ENCODE peak calls at places on chromosomes 12 and 14, in four cellular contexts. P, S, O and Z are unnamed samples. For H3K4me1, the result is how much of the 10 kb centered on the place peaks cover.

GRCh38 chr12:105573574-105573973 is 243.1 kb downstream of the C12orf75 start:
- DNase-seq in P (no peak), S (no peak), O (no peak), Z (no peak)

GRCh38 chr14:70665448-70666363 is 24.0 kb downstream of the TTC9 start:
- DNase-seq in P (no peak), S (no peak), O (no peak), Z (no peak)

GRCh38 chr12:120495189-120495722 is 657 bp upstream of the DYNLL1 start:
- DNase-seq in P (no peak), S (no peak), O (peak), Z (no peak)

GRCh38 chr14:20683125-20683895 is 1.1 kb upstream of the RNASE4 start:
- DNase-seq in P (peak), S (peak), O (peak), Z (peak)

GRCh38 chr14:51978566-51979398 is 10.6 kb upstream of the RTRAF start:
- DNase-seq in P (peak), S (peak), O (peak), Z (peak)

GRCh38 chr12:28569698-28570411 is 379.6 kb downstream of the CCDC91 start:
- DNase-seq in P (peak), S (no peak), O (no peak), Z (no peak)

GRCh38 chr12:80761818-80762217 is 45.1 kb downstream of the MYF5 start:
- DNase-seq in P (peak), S (no peak), O (no peak), Z (no peak)

GRCh38 chr14:68240388-68240787 is 420.8 kb downstream of the RAD51B start:
- DNase-seq in P (no peak), S (no peak), O (no peak), Z (no peak)

GRCh38 chr14:47270715-47271114 is 404.7 kb downstream of the MDGA2 start:
- DNase-seq in P (no peak), S (no peak), O (no peak), Z (no peak)

GRCh38 chr12:124026755-124027745 is 54.0 kb downstream of the ZNF664 start:
- DNase-seq in P (peak), S (no peak), O (no peak), Z (no peak)

GRCh38 chr14:22225526-22226133 is 363.4 kb downstream of the DAD1 start:
- DNase-seq in P (peak), S (no peak), O (no peak), Z (no peak)

GRCh38 chr12:92404259-92404894 is 258.7 kb upstream of the BTG1 start:
- DNase-seq in P (no peak), S (no peak), O (no peak), Z (no peak)

GRCh38 chr14:55851961-55852360 is 266.2 kb upstream of the PELI2 start:
- DNase-seq in P (no peak), S (no peak), O (no peak), Z (no peak)

GRCh38 chr12:49036029-49036428 is 17.5 kb upstream of the PRKAG1 start:
- DNase-seq in P (no peak), S (no peak), O (no peak), Z (no peak)

GRCh38 chr12:57894577-57895292 is 46.6 kb upstream of the ATP23 start:
- DNase-seq in P (no peak), S (no peak), O (no peak), Z (no peak)

GRCh38 chr14:64727551-64728071 is 23.4 kb downstream of the PLEKHG3 start:
- DNase-seq in P (no peak), S (no peak), O (no peak), Z (no peak)

GRCh38 chr12:71683633-71684032 is 2.2 kb upstream of the TMEM19 start:
- DNase-seq in P (no peak), S (no peak), O (no peak), Z (no peak)

GRCh38 chr12:109555431-109556315 is 17.6 kb downstream of the MMAB start:
- DNase-seq in P (no peak), S (no peak), O (no peak), Z (no peak)

GRCh38 chr12:57736743-57737466 is 1.6 kb downstream of the AGAP2 start:
- DNase-seq in P (no peak), S (no peak), O (no peak), Z (no peak)

GRCh38 chr12:121702944-121703343 is 9.6 kb upstream of the TMEM120B start:
- DNase-seq in P (no peak), S (no peak), O (no peak), Z (no peak)

GRCh38 chr12:107337354-107338095 is 244.2 kb upstream of the CRY1 start:
- DNase-seq in P (peak), S (no peak), O (no peak), Z (no peak)

GRCh38 chr12:62625238-62625637 is 158.6 kb downstream of the MON2 start:
- DNase-seq in P (peak), S (no peak), O (no peak), Z (no peak)

GRCh38 chr14:93128785-93129459 is 13.2 kb upstream of the ITPK1 start:
- DNase-seq in P (no peak), S (no peak), O (no peak), Z (no peak)

GRCh38 chr12:102917026-102917787 is at the start of gene PAH:
- DNase-seq in P (no peak), S (no peak), O (no peak), Z (no peak)

GRCh38 chr14:75995372-75996041 is 9.9 kb downstream of the IFT43 start:
- DNase-seq in P (peak), S (no peak), O (peak), Z (no peak)

GRCh38 chr14:36661506-36662257 is at the start of gene PAX9:
- DNase-seq in P (peak), S (no peak), O (no peak), Z (no peak)

GRCh38 chr14:81946808-81947798 is 413.4 kb upstream of the SEL1L start:
- DNase-seq in P (no peak), S (no peak), O (no peak), Z (no peak)

GRCh38 chr14:61894452-61895077 is 132.3 kb downstream of the SNAPC1 start:
- DNase-seq in P (peak), S (no peak), O (peak), Z (peak)

GRCh38 chr12:96354326-96354725 is 45.9 kb downstream of the CDK17 start:
- DNase-seq in P (peak), S (no peak), O (no peak), Z (no peak)

GRCh38 chr12:121005346-121005815 is 10.9 kb downstream of the C12orf43 start:
- DNase-seq in P (peak), S (no peak), O (no peak), Z (peak)

GRCh38 chr12:24756479-24757024 is 192.3 kb downstream of the BCAT1 start:
- DNase-seq in P (peak), S (no peak), O (no peak), Z (no peak)

GRCh38 chr12:117100251-117100650 is 1.0 kb upstream of the TESC start:
- DNase-seq in P (peak), S (no peak), O (no peak), Z (no peak)

GRCh38 chr12:58079806-58080205 is 138.4 kb downstream of the ATP23 start:
- DNase-seq in P (no peak), S (no peak), O (no peak), Z (no peak)

GRCh38 chr12:131097247-131098177 is 143.8 kb downstream of the ADGRD1 start:
- DNase-seq in P (no peak), S (no peak), O (peak), Z (no peak)

GRCh38 chr12:28415755-28416154 is 225.5 kb downstream of the CCDC91 start:
- DNase-seq in P (peak), S (no peak), O (no peak), Z (no peak)

DNA sequence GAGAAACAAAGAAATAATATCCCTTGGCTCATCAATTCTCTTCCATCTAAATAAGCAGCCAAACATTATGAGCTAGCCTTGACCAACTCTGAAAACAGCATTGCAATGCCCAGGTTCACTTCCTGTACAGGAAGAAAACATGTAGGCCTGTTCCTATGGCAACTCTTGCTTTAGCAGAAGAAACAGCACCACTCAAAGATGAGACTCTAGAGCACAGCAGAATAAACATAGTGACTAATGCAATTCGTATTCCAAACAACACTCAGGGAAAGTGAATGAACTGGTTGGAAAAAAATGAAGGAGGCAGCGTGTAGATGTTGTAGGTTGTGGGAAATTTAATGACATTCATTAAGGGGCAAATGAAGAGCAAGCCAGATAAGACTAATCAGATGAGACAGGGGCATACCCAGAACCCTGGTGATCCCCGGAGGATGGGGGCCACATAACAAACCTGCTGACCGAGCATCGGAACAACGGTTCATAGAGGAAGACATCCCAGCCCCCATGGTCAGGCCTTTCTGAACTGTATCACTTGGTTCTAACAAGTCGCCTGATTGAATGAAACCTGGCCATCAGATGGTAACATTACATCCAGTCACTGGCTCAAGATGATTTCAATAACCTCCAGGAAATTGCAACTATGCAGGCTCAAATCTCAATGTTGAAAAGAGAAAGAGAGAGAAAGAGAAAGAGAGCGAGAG is 9.0 kb downstream of the ARHGDIB start:
- DNase-seq in P (peak), S (no peak), O (peak), Z (peak)
- H3K4me3 ChIP-seq in P (no peak), S (peak), O (no peak), Z (peak)

DNA sequence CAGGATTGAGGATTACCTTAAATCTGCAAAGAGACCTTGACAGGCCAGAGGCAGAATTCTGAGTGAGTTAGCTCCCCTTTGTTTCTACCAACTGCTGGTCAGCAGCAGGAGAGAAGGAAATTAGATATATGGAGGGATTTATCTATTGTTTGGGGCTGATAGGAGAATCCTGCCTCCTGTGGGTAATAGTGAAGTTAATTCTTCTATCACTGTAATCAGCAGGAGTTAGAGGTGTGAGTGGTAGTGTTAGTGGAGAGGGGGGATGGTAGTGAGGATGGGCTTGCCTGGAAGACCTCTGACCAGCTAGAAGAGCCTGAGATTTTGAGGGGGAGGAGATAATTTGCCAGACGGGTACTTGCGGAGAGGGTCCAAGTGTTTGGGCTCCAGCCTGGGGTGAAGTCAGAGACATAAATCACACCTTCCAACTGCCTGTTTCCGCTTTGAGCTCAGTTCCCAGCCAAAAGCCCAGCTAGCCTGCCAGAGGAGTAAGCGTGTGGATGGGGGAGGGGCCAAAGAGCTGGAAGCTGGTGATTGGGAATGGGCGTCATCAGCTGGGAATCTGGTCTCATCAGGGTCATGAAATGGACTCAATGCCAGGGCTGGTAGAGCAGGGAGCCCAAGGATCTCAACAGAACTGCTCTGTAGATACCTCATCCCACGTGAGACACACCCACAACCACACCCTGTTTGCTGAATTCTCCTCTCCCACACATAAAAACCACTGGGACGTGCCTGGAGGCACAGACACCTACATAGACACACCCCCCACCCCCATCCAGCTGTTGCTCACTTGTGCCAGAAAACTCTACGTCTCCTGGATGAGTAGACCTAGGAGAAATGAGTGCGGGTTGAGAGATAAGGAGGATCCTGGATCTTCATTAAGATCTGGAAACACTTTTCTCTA is 13.1 kb upstream of the ITGA5 start:
- DNase-seq in P (peak), S (no peak), O (peak), Z (no peak)
- H3K4me1 ChIP-seq in P (under half), S (under half), O (under half), Z (under half)

GRCh38 chr14:53999061-53999488 is 42.5 kb upstream of the BMP4 start:
- DNase-seq in P (peak), S (no peak), O (no peak), Z (no peak)
- H3K27ac ChIP-seq in P (peak), S (no peak), O (no peak), Z (no peak)

GRCh38 chr14:102606296-102606695 is 13.8 kb downstream of the RCOR1 start:
- DNase-seq in P (no peak), S (no peak), O (no peak), Z (no peak)
- H3K4me3 ChIP-seq in P (no peak), S (no peak), O (no peak), Z (no peak)

GRCh38 chr12:6553051-6553868 is 2.6 kb downstream of the IFFO1 start:
- DNase-seq in P (peak), S (no peak), O (peak), Z (no peak)
- H3K4me1 ChIP-seq in P (under half), S (under half), O (under half), Z (under half)